ENCODE peak calls at places on chromosome 11, in nine cellular contexts. One of them, this sample, is unnamed.

GRCh38 chr11:115505165-115505564 is 950 bp upstream of the CADM1 start:
- DNase-seq in mammary epithelial cell: no peak
- DNase-seq in neural progenitor cell: peak; percentile 52
- DNase-seq in DND-41: no peak
- DNase-seq in OCI-LY7: no peak
- DNase-seq in HepG2: no peak
- DNase-seq in GM23338: peak; percentile 38
- DNase-seq in H9: no peak
- DNase-seq in PC-3: no peak
- DNase-seq in this sample: peak; percentile 20

GRCh38 chr11:69280994-69281393 is 13.0 kb upstream of the MYEOV start:
- DNase-seq in mammary epithelial cell: peak; percentile 96
- DNase-seq in neural progenitor cell: no peak
- DNase-seq in DND-41: no peak
- DNase-seq in OCI-LY7: no peak
- DNase-seq in HepG2: no peak
- DNase-seq in GM23338: no peak
- DNase-seq in H9: no peak
- DNase-seq in PC-3: peak; percentile 97
- DNase-seq in this sample: no peak

GRCh38 chr11:72379384-72380131 is 54.8 kb downstream of the CLPB start:
- DNase-seq in mammary epithelial cell: no peak
- DNase-seq in neural progenitor cell: no peak
- DNase-seq in DND-41: no peak
- DNase-seq in OCI-LY7: no peak
- DNase-seq in HepG2: no peak
- DNase-seq in GM23338: no peak
- DNase-seq in H9: no peak
- DNase-seq in PC-3: no peak
- DNase-seq in this sample: no peak

GRCh38 chr11:114989536-114989935 is 311.2 kb downstream of the NXPE2 start:
- DNase-seq in mammary epithelial cell: no peak
- DNase-seq in neural progenitor cell: no peak
- DNase-seq in DND-41: no peak
- DNase-seq in OCI-LY7: no peak
- DNase-seq in HepG2: no peak
- DNase-seq in GM23338: no peak
- DNase-seq in H9: no peak
- DNase-seq in PC-3: no peak
- DNase-seq in this sample: no peak

GRCh38 chr11:132439711-132440300 is 1069.4 kb downstream of the NTM start:
- DNase-seq in mammary epithelial cell: no peak
- DNase-seq in neural progenitor cell: no peak
- DNase-seq in DND-41: no peak
- DNase-seq in OCI-LY7: no peak
- DNase-seq in HepG2: no peak
- DNase-seq in GM23338: no peak
- DNase-seq in H9: no peak
- DNase-seq in PC-3: no peak
- DNase-seq in this sample: no peak

GRCh38 chr11:45000918-45001317 is 50.2 kb upstream of the TP53I11 start:
- DNase-seq in mammary epithelial cell: no peak
- DNase-seq in neural progenitor cell: no peak
- DNase-seq in DND-41: no peak
- DNase-seq in OCI-LY7: no peak
- DNase-seq in HepG2: no peak
- DNase-seq in GM23338: no peak
- DNase-seq in H9: no peak
- DNase-seq in PC-3: no peak
- DNase-seq in this sample: no peak

GRCh38 chr11:4197112-4197511 is 102.5 kb downstream of the RRM1 start:
- DNase-seq in mammary epithelial cell: no peak
- DNase-seq in neural progenitor cell: no peak
- DNase-seq in DND-41: no peak
- DNase-seq in OCI-LY7: no peak
- DNase-seq in HepG2: no peak
- DNase-seq in GM23338: no peak
- DNase-seq in H9: no peak
- DNase-seq in PC-3: no peak
- DNase-seq in this sample: no peak

GRCh38 chr11:44718612-44719390 is 8.0 kb upstream of the TSPAN18 start:
- DNase-seq in mammary epithelial cell: no peak
- DNase-seq in neural progenitor cell: no peak
- DNase-seq in DND-41: no peak
- DNase-seq in OCI-LY7: no peak
- DNase-seq in HepG2: no peak
- DNase-seq in GM23338: no peak
- DNase-seq in H9: no peak
- DNase-seq in PC-3: no peak
- DNase-seq in this sample: no peak

GRCh38 chr11:46348986-46349401 is 1.7 kb downstream of the DGKZ start:
- DNase-seq in mammary epithelial cell: no peak
- DNase-seq in neural progenitor cell: no peak
- DNase-seq in DND-41: peak; percentile 82
- DNase-seq in OCI-LY7: peak; percentile 75
- DNase-seq in HepG2: no peak
- DNase-seq in GM23338: no peak
- DNase-seq in H9: no peak
- DNase-seq in PC-3: no peak
- DNase-seq in this sample: no peak

GRCh38 chr11:118263694-118264567 is at the start of gene MPZL2:
- DNase-seq in mammary epithelial cell: peak; percentile 98
- DNase-seq in neural progenitor cell: peak; percentile 63
- DNase-seq in DND-41: no peak
- DNase-seq in OCI-LY7: no peak
- DNase-seq in HepG2: peak; percentile 81
- DNase-seq in GM23338: peak; percentile 76
- DNase-seq in H9: peak; percentile 74
- DNase-seq in PC-3: peak; percentile 95
- DNase-seq in this sample: no peak

GRCh38 chr11:123103326-123103980 is 41.5 kb upstream of the HSPA8 start:
- DNase-seq in mammary epithelial cell: peak; percentile 27
- DNase-seq in neural progenitor cell: peak; percentile 62
- DNase-seq in DND-41: peak; percentile 17
- DNase-seq in OCI-LY7: peak; percentile 51
- DNase-seq in HepG2: peak; percentile 18
- DNase-seq in GM23338: peak; percentile 73
- DNase-seq in H9: no peak
- DNase-seq in PC-3: peak; percentile 87
- DNase-seq in this sample: peak; percentile 76
- H2AFZ ChIP-seq in mammary epithelial cell: no peak overlapping the region
- H2AFZ ChIP-seq in neural progenitor cell: no peak overlapping the region
- H2AFZ ChIP-seq in DND-41: no peak overlapping the region
- H2AFZ ChIP-seq in OCI-LY7: no peak overlapping the region
- H2AFZ ChIP-seq in HepG2: no peak overlapping the region
- H2AFZ ChIP-seq in GM23338: no peak overlapping the region
- H2AFZ ChIP-seq in H9: no peak overlapping the region
- H2AFZ ChIP-seq in PC-3: no peak overlapping the region
- H2AFZ ChIP-seq in this sample: no peak overlapping the region

GRCh38 chr11:123268118-123268517 is 73.1 kb upstream of the CLMP start:
- DNase-seq in mammary epithelial cell: no peak
- DNase-seq in neural progenitor cell: peak; percentile 30
- DNase-seq in DND-41: no peak
- DNase-seq in OCI-LY7: peak; percentile 43
- DNase-seq in HepG2: no peak
- DNase-seq in GM23338: no peak
- DNase-seq in H9: no peak
- DNase-seq in PC-3: no peak
- DNase-seq in this sample: no peak
- H2AFZ ChIP-seq in mammary epithelial cell: no peak overlapping the region
- H2AFZ ChIP-seq in neural progenitor cell: peak overlapping the region; percentile 65
- H2AFZ ChIP-seq in DND-41: no peak overlapping the region
- H2AFZ ChIP-seq in OCI-LY7: peak overlapping the region; percentile 85
- H2AFZ ChIP-seq in HepG2: no peak overlapping the region
- H2AFZ ChIP-seq in GM23338: peak overlapping the region; percentile 84
- H2AFZ ChIP-seq in H9: no peak overlapping the region
- H2AFZ ChIP-seq in PC-3: peak overlapping the region; percentile 67
- H2AFZ ChIP-seq in this sample: no peak overlapping the region

DNA sequence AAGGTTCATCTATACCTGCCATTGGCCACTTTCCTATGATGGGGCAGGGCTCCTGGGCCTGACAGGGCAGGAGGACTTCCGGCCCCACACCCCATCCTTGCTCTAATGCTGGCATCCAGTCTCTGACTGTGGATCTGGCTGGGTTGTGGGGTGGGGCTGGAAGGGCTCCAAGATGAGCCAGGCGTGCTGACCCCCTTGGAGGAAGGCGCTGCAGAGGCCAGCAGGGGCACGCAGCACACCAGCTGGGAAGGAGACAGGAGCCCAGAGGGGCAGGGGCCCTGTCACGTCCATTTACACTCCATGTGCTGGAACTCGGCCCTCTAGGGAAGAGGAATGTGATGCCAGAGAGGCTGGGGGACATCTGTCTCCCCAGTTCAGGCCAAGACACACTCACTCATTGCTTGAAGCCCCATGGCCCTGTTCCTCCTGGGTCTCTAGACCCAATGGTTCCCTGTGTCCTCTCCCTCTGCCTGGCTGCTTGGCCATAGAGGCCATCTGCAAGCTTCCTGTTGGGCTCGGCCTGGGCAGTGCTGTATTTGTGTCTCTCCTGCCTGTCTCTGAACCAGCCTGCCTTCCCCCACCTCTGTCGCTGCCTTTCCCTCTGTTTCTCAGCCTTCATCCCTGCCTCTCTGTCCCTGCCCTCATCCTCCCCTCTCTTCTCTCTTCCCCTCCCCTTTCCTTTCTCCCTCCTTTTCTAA is 67.5 kb upstream of the NECTIN1 start:
- DNase-seq in mammary epithelial cell: no peak
- DNase-seq in neural progenitor cell: peak; percentile 49
- DNase-seq in DND-41: no peak
- DNase-seq in OCI-LY7: no peak
- DNase-seq in HepG2: no peak
- DNase-seq in GM23338: no peak
- DNase-seq in H9: no peak
- DNase-seq in PC-3: no peak
- DNase-seq in this sample: no peak
- H2AFZ ChIP-seq in mammary epithelial cell: no peak overlapping the region
- H2AFZ ChIP-seq in neural progenitor cell: no peak overlapping the region
- H2AFZ ChIP-seq in DND-41: no peak overlapping the region
- H2AFZ ChIP-seq in OCI-LY7: no peak overlapping the region
- H2AFZ ChIP-seq in HepG2: no peak overlapping the region
- H2AFZ ChIP-seq in GM23338: peak overlapping the region; percentile 90
- H2AFZ ChIP-seq in H9: no peak overlapping the region
- H2AFZ ChIP-seq in PC-3: no peak overlapping the region
- H2AFZ ChIP-seq in this sample: no peak overlapping the region

GRCh38 chr11:116690623-116691022 is 82.2 kb downstream of the BUD13 start:
- DNase-seq in mammary epithelial cell: no peak
- DNase-seq in neural progenitor cell: no peak
- DNase-seq in DND-41: no peak
- DNase-seq in OCI-LY7: no peak
- DNase-seq in HepG2: no peak
- DNase-seq in GM23338: no peak
- DNase-seq in H9: no peak
- DNase-seq in PC-3: no peak
- DNase-seq in this sample: no peak
- H2AFZ ChIP-seq in mammary epithelial cell: no peak overlapping the region
- H2AFZ ChIP-seq in neural progenitor cell: no peak overlapping the region
- H2AFZ ChIP-seq in DND-41: no peak overlapping the region
- H2AFZ ChIP-seq in OCI-LY7: no peak overlapping the region
- H2AFZ ChIP-seq in HepG2: no peak overlapping the region
- H2AFZ ChIP-seq in GM23338: peak overlapping the region; percentile 12
- H2AFZ ChIP-seq in H9: no peak overlapping the region
- H2AFZ ChIP-seq in PC-3: no peak overlapping the region
- H2AFZ ChIP-seq in this sample: no peak overlapping the region

GRCh38 chr11:1765871-1766718 is 2.4 kb upstream of the CTSD start:
- DNase-seq in mammary epithelial cell: no peak
- DNase-seq in neural progenitor cell: peak; percentile 45
- DNase-seq in DND-41: no peak
- DNase-seq in OCI-LY7: no peak
- DNase-seq in HepG2: no peak
- DNase-seq in GM23338: peak; percentile 78
- DNase-seq in H9: peak; percentile 72
- DNase-seq in PC-3: no peak
- DNase-seq in this sample: no peak
- H2AFZ ChIP-seq in mammary epithelial cell: no peak overlapping the region
- H2AFZ ChIP-seq in neural progenitor cell: no peak overlapping the region
- H2AFZ ChIP-seq in DND-41: no peak overlapping the region
- H2AFZ ChIP-seq in OCI-LY7: no peak overlapping the region
- H2AFZ ChIP-seq in HepG2: no peak overlapping the region
- H2AFZ ChIP-seq in GM23338: no peak overlapping the region
- H2AFZ ChIP-seq in H9: no peak overlapping the region
- H2AFZ ChIP-seq in PC-3: no peak overlapping the region
- H2AFZ ChIP-seq in this sample: no peak overlapping the region

DNA sequence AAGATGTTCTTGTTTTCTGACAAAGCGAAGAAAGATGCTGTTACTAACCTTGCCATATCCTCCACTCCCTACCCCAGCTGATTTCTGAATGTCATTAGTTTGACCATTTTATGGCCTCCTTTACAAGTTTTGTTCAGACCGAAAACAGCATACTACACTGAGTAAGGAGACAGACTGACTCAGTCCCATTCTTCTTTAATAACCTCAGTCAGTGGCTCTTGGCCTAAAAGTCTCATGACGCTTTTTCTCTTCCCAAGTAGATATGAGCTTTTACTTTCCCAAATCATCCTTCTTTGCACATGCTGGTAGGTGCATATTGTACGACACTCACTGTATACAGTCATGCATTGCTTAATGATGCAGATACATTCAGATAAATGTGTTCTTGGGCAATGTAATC is 8.0 kb upstream of the FIBIN start:
- DNase-seq in mammary epithelial cell: no peak
- DNase-seq in neural progenitor cell: no peak
- DNase-seq in DND-41: no peak
- DNase-seq in OCI-LY7: no peak
- DNase-seq in HepG2: no peak
- DNase-seq in GM23338: no peak
- DNase-seq in H9: no peak
- DNase-seq in PC-3: no peak
- DNase-seq in this sample: no peak
- H2AFZ ChIP-seq in mammary epithelial cell: no peak overlapping the region
- H2AFZ ChIP-seq in neural progenitor cell: no peak overlapping the region
- H2AFZ ChIP-seq in DND-41: no peak overlapping the region
- H2AFZ ChIP-seq in OCI-LY7: peak overlapping the region; percentile 3
- H2AFZ ChIP-seq in HepG2: no peak overlapping the region
- H2AFZ ChIP-seq in GM23338: no peak overlapping the region
- H2AFZ ChIP-seq in H9: no peak overlapping the region
- H2AFZ ChIP-seq in PC-3: no peak overlapping the region
- H2AFZ ChIP-seq in this sample: no peak overlapping the region

GRCh38 chr11:13168281-13168680 is 109.3 kb upstream of the BMAL1 start:
- DNase-seq in mammary epithelial cell: peak; percentile 86
- DNase-seq in neural progenitor cell: no peak
- DNase-seq in DND-41: no peak
- DNase-seq in OCI-LY7: no peak
- DNase-seq in HepG2: no peak
- DNase-seq in GM23338: no peak
- DNase-seq in H9: no peak
- DNase-seq in PC-3: no peak
- DNase-seq in this sample: no peak
- H2AFZ ChIP-seq in mammary epithelial cell: peak overlapping the region; percentile 10
- H2AFZ ChIP-seq in neural progenitor cell: no peak overlapping the region
- H2AFZ ChIP-seq in DND-41: no peak overlapping the region
- H2AFZ ChIP-seq in OCI-LY7: no peak overlapping the region
- H2AFZ ChIP-seq in HepG2: no peak overlapping the region
- H2AFZ ChIP-seq in GM23338: no peak overlapping the region
- H2AFZ ChIP-seq in H9: no peak overlapping the region
- H2AFZ ChIP-seq in PC-3: no peak overlapping the region
- H2AFZ ChIP-seq in this sample: no peak overlapping the region